ENCODE peak calls at places on chromosomes 13 and 19, in eight cellular contexts. One of them, this sample, is unnamed.

GRCh38 chr13:113123226-113124150 is 889 bp downstream of the F10 start:
- DNase-seq in posterior cingulate gyrus: peak
- DNase-seq in Caco-2: no peak
- DNase-seq in ACHN: peak
- DNase-seq in M059J: no peak
- DNase-seq in GM23248: peak
- DNase-seq in NCI-H1417: no peak
- DNase-seq in SHP77: no peak
- DNase-seq in this sample: peak

GRCh38 chr19:12833418-12833746 is 997 bp downstream of the RTBDN start:
- DNase-seq in M059J: no peak
- DNase-seq in posterior cingulate gyrus: no peak
- DNase-seq in SHP77: no peak
- DNase-seq in NCI-H1417: no peak
- DNase-seq in ACHN: no peak
- DNase-seq in Caco-2: no peak
- DNase-seq in GM23248: no peak
- DNase-seq in this sample: peak

GRCh38 chr13:98954313-98954712 is 23.6 kb downstream of the DOCK9 start:
- DNase-seq in Caco-2: no peak
- DNase-seq in posterior cingulate gyrus: no peak
- DNase-seq in NCI-H1417: no peak
- DNase-seq in ACHN: no peak
- DNase-seq in GM23248: no peak
- DNase-seq in SHP77: no peak
- DNase-seq in M059J: no peak
- DNase-seq in this sample: no peak

GRCh38 chr19:4575267-4575793 is 15.8 kb upstream of the SEMA6B start:
- DNase-seq in SHP77: no peak
- DNase-seq in posterior cingulate gyrus: no peak
- DNase-seq in M059J: peak
- DNase-seq in NCI-H1417: no peak
- DNase-seq in Caco-2: peak
- DNase-seq in GM23248: peak
- DNase-seq in ACHN: peak
- DNase-seq in this sample: peak

GRCh38 chr19:33248954-33249613 is 23.4 kb upstream of the SLC7A10 start:
- DNase-seq in SHP77: no peak
- DNase-seq in M059J: peak
- DNase-seq in GM23248: peak
- DNase-seq in Caco-2: no peak
- DNase-seq in NCI-H1417: no peak
- DNase-seq in ACHN: no peak
- DNase-seq in posterior cingulate gyrus: no peak
- DNase-seq in this sample: no peak

GRCh38 chr13:24887759-24888158 is 123.8 kb downstream of the RNF17 start:
- DNase-seq in Caco-2: no peak
- DNase-seq in GM23248: no peak
- DNase-seq in SHP77: no peak
- DNase-seq in NCI-H1417: no peak
- DNase-seq in posterior cingulate gyrus: no peak
- DNase-seq in M059J: no peak
- DNase-seq in ACHN: no peak
- DNase-seq in this sample: no peak

GRCh38 chr13:76004411-76004810 is 368.3 kb downstream of the LMO7 start:
- DNase-seq in NCI-H1417: no peak
- DNase-seq in Caco-2: no peak
- DNase-seq in ACHN: no peak
- DNase-seq in GM23248: no peak
- DNase-seq in M059J: no peak
- DNase-seq in SHP77: no peak
- DNase-seq in posterior cingulate gyrus: no peak
- DNase-seq in this sample: no peak

GRCh38 chr19:10685210-10685609 is 16.0 kb upstream of the QTRT1 start:
- DNase-seq in NCI-H1417: no peak
- DNase-seq in ACHN: no peak
- DNase-seq in GM23248: no peak
- DNase-seq in M059J: no peak
- DNase-seq in Caco-2: no peak
- DNase-seq in SHP77: no peak
- DNase-seq in posterior cingulate gyrus: no peak
- DNase-seq in this sample: peak

GRCh38 chr19:34995551-34995950 is 4.6 kb upstream of the GRAMD1A start:
- DNase-seq in NCI-H1417: no peak
- DNase-seq in SHP77: no peak
- DNase-seq in Caco-2: no peak
- DNase-seq in M059J: no peak
- DNase-seq in posterior cingulate gyrus: no peak
- DNase-seq in GM23248: no peak
- DNase-seq in ACHN: no peak
- DNase-seq in this sample: no peak